ENCODE peak calls at places on chromosome 1, in four cellular contexts. One of them, this sample, is unnamed.

GRCh38 chr1:61013189-61013952 is 69.0 kb upstream of the NFIA start:
- DNase-seq in activated CD8-positive, alpha-beta T cell treated with anti-CD3 and anti-CD28 coated beads for 36 hours: no peak
- DNase-seq in colonic mucosa: no peak
- DNase-seq in fibroblast of lung: no peak
- DNase-seq in this sample: no peak

GRCh38 chr1:90149101-90149500 is 154.2 kb downstream of the ZNF326 start:
- DNase-seq in colonic mucosa: no peak
- DNase-seq in fibroblast of lung: no peak
- DNase-seq in activated CD8-positive, alpha-beta T cell treated with anti-CD3 and anti-CD28 coated beads for 36 hours: no peak
- DNase-seq in this sample: no peak

GRCh38 chr1:25649505-25650218 is 33.1 kb downstream of the MAN1C1 start:
- DNase-seq in colonic mucosa: peak
- DNase-seq in fibroblast of lung: no peak
- DNase-seq in activated CD8-positive, alpha-beta T cell treated with anti-CD3 and anti-CD28 coated beads for 36 hours: no peak
- DNase-seq in this sample: no peak

GRCh38 chr1:206816390-206817287 is 44.3 kb upstream of the IL10 start:
- DNase-seq in fibroblast of lung: peak
- DNase-seq in activated CD8-positive, alpha-beta T cell treated with anti-CD3 and anti-CD28 coated beads for 36 hours: peak
- DNase-seq in colonic mucosa: no peak
- DNase-seq in this sample: no peak

GRCh38 chr1:207097871-207098324 is 6.1 kb upstream of the C4BPA start:
- DNase-seq in colonic mucosa: no peak
- DNase-seq in activated CD8-positive, alpha-beta T cell treated with anti-CD3 and anti-CD28 coated beads for 36 hours: peak
- DNase-seq in fibroblast of lung: no peak
- DNase-seq in this sample: no peak

GRCh38 chr1:240608707-240609106 is 3.2 kb downstream of the GREM2 start:
- DNase-seq in colonic mucosa: peak
- DNase-seq in activated CD8-positive, alpha-beta T cell treated with anti-CD3 and anti-CD28 coated beads for 36 hours: peak
- DNase-seq in fibroblast of lung: no peak
- DNase-seq in this sample: no peak

GRCh38 chr1:156616463-156616862 is 2.8 kb upstream of the HAPLN2 start:
- DNase-seq in colonic mucosa: no peak
- DNase-seq in activated CD8-positive, alpha-beta T cell treated with anti-CD3 and anti-CD28 coated beads for 36 hours: no peak
- DNase-seq in fibroblast of lung: peak
- DNase-seq in this sample: no peak

GRCh38 chr1:102550729-102551384 is 554.1 kb upstream of the OLFM3 start:
- DNase-seq in colonic mucosa: no peak
- DNase-seq in activated CD8-positive, alpha-beta T cell treated with anti-CD3 and anti-CD28 coated beads for 36 hours: peak
- DNase-seq in fibroblast of lung: no peak
- DNase-seq in this sample: no peak

GRCh38 chr1:240464099-240464498 is 147.9 kb downstream of the GREM2 start:
- DNase-seq in fibroblast of lung: no peak
- DNase-seq in colonic mucosa: no peak
- DNase-seq in activated CD8-positive, alpha-beta T cell treated with anti-CD3 and anti-CD28 coated beads for 36 hours: no peak
- DNase-seq in this sample: no peak

GRCh38 chr1:171468120-171468790 is 17.1 kb upstream of the PRRC2C start:
- DNase-seq in fibroblast of lung: peak
- DNase-seq in colonic mucosa: no peak
- DNase-seq in activated CD8-positive, alpha-beta T cell treated with anti-CD3 and anti-CD28 coated beads for 36 hours: no peak
- DNase-seq in this sample: no peak

GRCh38 chr1:54137532-54138061 is 15.2 kb downstream of the CDCP2 start:
- DNase-seq in fibroblast of lung: peak
- DNase-seq in colonic mucosa: no peak
- DNase-seq in activated CD8-positive, alpha-beta T cell treated with anti-CD3 and anti-CD28 coated beads for 36 hours: no peak
- DNase-seq in this sample: no peak

GRCh38 chr1:6448749-6449631 is 17.0 kb downstream of the TNFRSF25 start:
- DNase-seq in colonic mucosa: no peak
- DNase-seq in activated CD8-positive, alpha-beta T cell treated with anti-CD3 and anti-CD28 coated beads for 36 hours: peak
- DNase-seq in fibroblast of lung: no peak
- DNase-seq in this sample: peak

GRCh38 chr1:229645296-229646050 is 19.4 kb downstream of the URB2 start:
- DNase-seq in colonic mucosa: no peak
- DNase-seq in activated CD8-positive, alpha-beta T cell treated with anti-CD3 and anti-CD28 coated beads for 36 hours: no peak
- DNase-seq in fibroblast of lung: no peak
- DNase-seq in this sample: no peak

GRCh38 chr1:22760453-22760852 is 49.8 kb downstream of the EPHB2 start:
- DNase-seq in activated CD8-positive, alpha-beta T cell treated with anti-CD3 and anti-CD28 coated beads for 36 hours: no peak
- DNase-seq in colonic mucosa: no peak
- DNase-seq in fibroblast of lung: no peak
- DNase-seq in this sample: no peak

GRCh38 chr1:118325545-118326225 is 140.7 kb upstream of the SPAG17 start:
- DNase-seq in activated CD8-positive, alpha-beta T cell treated with anti-CD3 and anti-CD28 coated beads for 36 hours: no peak
- DNase-seq in fibroblast of lung: no peak
- DNase-seq in colonic mucosa: no peak
- DNase-seq in this sample: no peak

DNA sequence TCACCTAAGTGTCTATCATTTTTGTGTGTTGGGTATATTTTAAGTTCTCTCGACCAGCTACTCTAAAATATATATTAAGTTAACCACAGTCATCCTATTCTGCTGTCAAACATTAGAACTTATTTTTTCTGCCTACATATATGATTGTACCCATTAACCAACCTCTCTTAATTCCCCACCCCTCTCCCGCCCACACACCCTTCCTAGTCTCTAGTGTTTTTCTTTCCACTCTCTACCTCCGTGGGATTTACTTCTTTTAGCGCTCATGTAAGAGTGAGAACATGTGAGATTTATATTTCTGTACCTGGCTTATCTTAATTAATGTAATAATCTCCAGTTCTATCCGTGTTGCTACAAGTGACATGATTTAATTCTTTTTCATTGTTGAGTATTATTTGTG is 26.6 kb downstream of the KCNK2 start:
- DNase-seq in fibroblast of lung: no peak
- DNase-seq in activated CD8-positive, alpha-beta T cell treated with anti-CD3 and anti-CD28 coated beads for 36 hours: no peak
- DNase-seq in colonic mucosa: no peak
- DNase-seq in this sample: no peak
- TF ChIP-seq CTCF in fibroblast of lung: no peak
- TF ChIP-seq CTCF in activated CD8-positive, alpha-beta T cell treated with anti-CD3 and anti-CD28 coated beads for 36 hours: no peak
- TF ChIP-seq CTCF in colonic mucosa: no peak
- TF ChIP-seq CTCF in this sample: no peak

GRCh38 chr1:116352349-116352813 is 20.7 kb upstream of the ATP1A1 start:
- DNase-seq in fibroblast of lung: no peak
- DNase-seq in colonic mucosa: no peak
- DNase-seq in activated CD8-positive, alpha-beta T cell treated with anti-CD3 and anti-CD28 coated beads for 36 hours: peak
- DNase-seq in this sample: no peak
- TF ChIP-seq CTCF in fibroblast of lung: no peak
- TF ChIP-seq CTCF in colonic mucosa: no peak
- TF ChIP-seq CTCF in activated CD8-positive, alpha-beta T cell treated with anti-CD3 and anti-CD28 coated beads for 36 hours: no peak
- TF ChIP-seq CTCF in this sample: no peak

GRCh38 chr1:78647238-78647637 is 2.4 kb upstream of the IFI44 start:
- DNase-seq in activated CD8-positive, alpha-beta T cell treated with anti-CD3 and anti-CD28 coated beads for 36 hours: no peak
- DNase-seq in fibroblast of lung: no peak
- DNase-seq in colonic mucosa: no peak
- DNase-seq in this sample: no peak
- TF ChIP-seq CTCF in activated CD8-positive, alpha-beta T cell treated with anti-CD3 and anti-CD28 coated beads for 36 hours: no peak
- TF ChIP-seq CTCF in fibroblast of lung: no peak
- TF ChIP-seq CTCF in colonic mucosa: no peak
- TF ChIP-seq CTCF in this sample: no peak

DNA sequence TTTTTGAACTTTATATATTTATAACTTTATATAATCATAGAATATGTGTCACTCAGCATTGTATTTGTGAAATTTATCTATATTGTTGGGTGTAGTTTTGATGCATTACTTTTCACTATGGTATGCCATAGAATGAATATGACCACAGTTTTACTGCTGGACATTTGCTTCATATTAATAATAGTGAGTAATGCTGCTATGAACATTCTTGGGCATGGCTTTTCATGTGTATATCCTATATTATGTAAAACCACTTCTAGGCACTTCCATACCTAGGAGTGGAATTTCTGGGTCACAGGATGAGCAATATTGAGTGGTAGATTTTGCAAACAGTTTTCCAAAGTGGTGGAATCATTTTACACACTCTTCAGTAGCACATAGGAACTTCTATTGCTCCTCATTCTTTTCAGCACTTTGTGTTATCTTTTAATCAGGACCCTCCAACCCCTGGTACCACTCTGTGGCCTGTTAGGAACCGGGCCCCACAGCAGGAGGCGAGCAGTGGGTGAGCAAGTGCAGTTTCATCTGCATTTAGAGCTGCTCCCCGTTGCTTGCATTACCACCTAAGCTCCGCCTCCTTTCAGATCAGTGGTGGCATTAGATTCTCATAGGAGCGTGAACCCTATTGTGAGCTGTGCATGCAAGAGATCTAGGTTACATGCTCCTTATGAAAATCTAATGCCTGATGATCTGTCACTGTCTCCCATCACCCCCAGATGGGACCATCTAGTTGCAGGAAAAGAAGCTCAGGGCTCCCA is 56.0 kb upstream of the CNIH3 start:
- DNase-seq in activated CD8-positive, alpha-beta T cell treated with anti-CD3 and anti-CD28 coated beads for 36 hours: no peak
- DNase-seq in fibroblast of lung: no peak
- DNase-seq in colonic mucosa: no peak
- DNase-seq in this sample: no peak
- TF ChIP-seq CTCF in activated CD8-positive, alpha-beta T cell treated with anti-CD3 and anti-CD28 coated beads for 36 hours: no peak
- TF ChIP-seq CTCF in fibroblast of lung: no peak
- TF ChIP-seq CTCF in colonic mucosa: no peak
- TF ChIP-seq CTCF in this sample: no peak

GRCh38 chr1:38918568-38918967 is 23.1 kb downstream of the RHBDL2 start:
- DNase-seq in colonic mucosa: no peak
- DNase-seq in fibroblast of lung: no peak
- DNase-seq in activated CD8-positive, alpha-beta T cell treated with anti-CD3 and anti-CD28 coated beads for 36 hours: no peak
- DNase-seq in this sample: no peak

GRCh38 chr1:38917772-38918171 is 23.9 kb downstream of the RHBDL2 start:
- DNase-seq in activated CD8-positive, alpha-beta T cell treated with anti-CD3 and anti-CD28 coated beads for 36 hours: no peak
- DNase-seq in fibroblast of lung: no peak
- DNase-seq in colonic mucosa: no peak
- DNase-seq in this sample: no peak

GRCh38 chr1:38915352-38915948 is 26.2 kb downstream of the RHBDL2 start:
- DNase-seq in fibroblast of lung: no peak
- DNase-seq in colonic mucosa: no peak
- DNase-seq in activated CD8-positive, alpha-beta T cell treated with anti-CD3 and anti-CD28 coated beads for 36 hours: peak
- DNase-seq in this sample: no peak

GRCh38 chr1:38917337-38917736 is 24.3 kb downstream of the RHBDL2 start:
- DNase-seq in activated CD8-positive, alpha-beta T cell treated with anti-CD3 and anti-CD28 coated beads for 36 hours: no peak
- DNase-seq in colonic mucosa: no peak
- DNase-seq in fibroblast of lung: no peak
- DNase-seq in this sample: no peak

GRCh38 chr1:38919075-38919474 is 22.6 kb downstream of the RHBDL2 start:
- DNase-seq in fibroblast of lung: no peak
- DNase-seq in colonic mucosa: no peak
- DNase-seq in activated CD8-positive, alpha-beta T cell treated with anti-CD3 and anti-CD28 coated beads for 36 hours: no peak
- DNase-seq in this sample: no peak
- TF ChIP-seq CTCF in fibroblast of lung: no peak
- TF ChIP-seq CTCF in colonic mucosa: no peak
- TF ChIP-seq CTCF in activated CD8-positive, alpha-beta T cell treated with anti-CD3 and anti-CD28 coated beads for 36 hours: no peak
- TF ChIP-seq CTCF in this sample: no peak

GRCh38 chr1:17438977-17439249 is 564 bp downstream of the RCC2 start:
- DNase-seq in colonic mucosa: peak
- DNase-seq in fibroblast of lung: no peak
- DNase-seq in activated CD8-positive, alpha-beta T cell treated with anti-CD3 and anti-CD28 coated beads for 36 hours: no peak
- DNase-seq in this sample: no peak

GRCh38 chr1:17440827-17441168 is 1.3 kb upstream of the RCC2 start:
- DNase-seq in activated CD8-positive, alpha-beta T cell treated with anti-CD3 and anti-CD28 coated beads for 36 hours: no peak
- DNase-seq in colonic mucosa: no peak
- DNase-seq in fibroblast of lung: peak
- DNase-seq in this sample: no peak

GRCh38 chr1:17440074-17440826 is 773 bp upstream of the RCC2 start:
- DNase-seq in colonic mucosa: no peak
- DNase-seq in fibroblast of lung: peak
- DNase-seq in activated CD8-positive, alpha-beta T cell treated with anti-CD3 and anti-CD28 coated beads for 36 hours: no peak
- DNase-seq in this sample: no peak

GRCh38 chr1:17438176-17438976 is 1.1 kb downstream of the RCC2 start:
- DNase-seq in fibroblast of lung: peak
- DNase-seq in activated CD8-positive, alpha-beta T cell treated with anti-CD3 and anti-CD28 coated beads for 36 hours: peak
- DNase-seq in colonic mucosa: peak
- DNase-seq in this sample: peak

DNA sequence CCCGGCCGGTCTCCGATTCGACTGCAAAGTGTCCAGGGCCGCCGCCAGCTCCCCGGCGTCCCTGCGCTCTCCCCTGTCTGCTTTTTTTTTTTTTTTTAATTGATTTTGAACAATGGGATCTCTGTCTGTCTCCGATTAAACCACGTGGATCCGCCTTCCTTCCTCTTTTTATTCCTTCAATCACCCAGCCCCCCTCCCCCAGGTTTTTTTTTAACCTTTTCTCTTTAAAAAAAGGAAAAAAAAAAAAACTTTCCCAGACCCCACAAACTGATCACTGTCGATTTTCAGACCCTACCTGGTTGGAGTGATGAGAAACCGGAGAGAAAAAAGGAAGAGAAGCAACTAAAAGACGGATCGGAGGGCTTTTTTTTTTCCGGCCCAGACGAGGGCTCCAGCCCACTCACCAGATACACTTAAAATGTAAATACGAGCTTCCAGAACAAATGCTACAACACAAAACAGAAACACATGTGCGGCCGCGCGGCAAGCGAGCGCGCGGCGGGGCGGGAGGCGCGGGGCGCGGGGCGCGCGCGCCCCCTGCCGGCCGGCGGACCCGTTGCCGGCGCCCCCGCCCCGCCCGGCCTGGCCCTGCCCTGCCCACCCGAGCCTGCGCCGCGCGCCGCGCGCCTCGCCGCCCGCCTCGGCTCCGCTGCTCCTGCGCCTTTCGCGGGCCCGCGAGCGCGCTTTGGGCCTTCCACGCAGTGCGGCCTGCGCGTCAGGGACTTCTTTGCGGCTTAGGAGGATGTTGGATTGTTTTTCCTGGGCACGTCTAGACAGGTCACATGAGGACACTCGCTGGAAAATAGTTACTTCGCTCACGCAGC is at the start of gene RCC2:
- DNase-seq in activated CD8-positive, alpha-beta T cell treated with anti-CD3 and anti-CD28 coated beads for 36 hours: peak
- DNase-seq in fibroblast of lung: peak
- DNase-seq in colonic mucosa: peak
- DNase-seq in this sample: peak
- TF ChIP-seq CTCF in activated CD8-positive, alpha-beta T cell treated with anti-CD3 and anti-CD28 coated beads for 36 hours: no peak
- TF ChIP-seq CTCF in fibroblast of lung: no peak
- TF ChIP-seq CTCF in colonic mucosa: no peak
- TF ChIP-seq CTCF in this sample: no peak